ENCODE peak calls at places on chromosomes 3 and 15, in four cellular contexts. O, J, W and G are unnamed samples.

GRCh38 chr3:53975382-53975781 is 83.7 kb upstream of the SELENOK start:
- DNase-seq in J (no peak), O (no peak), W (no peak), G (no peak)

GRCh38 chr3:12159227-12159601 is 502 bp upstream of the TIMP4 start:
- DNase-seq in J (no peak), O (no peak), W (no peak), G (no peak)

GRCh38 chr3:125694761-125695294 is 99.5 kb upstream of the OSBPL11 start:
- DNase-seq in J (no peak), O (no peak), W (no peak), G (no peak)

GRCh38 chr3:75985432-75985831 is 200.1 kb upstream of the ZNF717 start:
- DNase-seq in W (no peak), J (no peak), O (no peak), G (no peak)

GRCh38 chr3:13162550-13163320 is 89.5 kb upstream of the IQSEC1 start:
- DNase-seq in W (no peak), O (no peak), J (no peak), G (no peak)

GRCh38 chr15:71115567-71116351 is 488 bp downstream of the THSD4 start:
- DNase-seq in W (no peak), O (peak; percentile 58), J (no peak), G (no peak)

GRCh38 chr3:190382082-190382481 is 5.9 kb upstream of the CLDN16 start:
- DNase-seq in O (peak; percentile 69), J (no peak), W (no peak), G (no peak)

GRCh38 chr3:48502728-48503168 is 1.2 kb downstream of the SHISA5 start:
- DNase-seq in O (no peak), J (no peak), W (no peak), G (no peak)

GRCh38 chr15:94272251-94272898 is 41.0 kb downstream of the MCTP2 start:
- DNase-seq in W (no peak), J (peak; percentile 32), O (no peak), G (no peak)

GRCh38 chr3:143001034-143001368 is 369 bp upstream of the U2SURP start:
- DNase-seq in W (no peak), O (no peak), J (no peak), G (no peak)

GRCh38 chr3:195239121-195239520 is 31.8 kb downstream of the XXYLT1 start:
- DNase-seq in O (no peak), J (no peak), W (no peak), G (no peak)

GRCh38 chr3:197858598-197858997 is 67.5 kb downstream of the LRCH3 start:
- DNase-seq in J (no peak), W (no peak), O (no peak), G (no peak)

GRCh38 chr15:95996494-95996893 is 334.0 kb upstream of the NR2F2 start:
- DNase-seq in W (no peak), J (no peak), O (no peak), G (no peak)

GRCh38 chr15:83436513-83437158 is 10.5 kb upstream of the SH3GL3 start:
- DNase-seq in O (peak; percentile 52), J (no peak), W (peak; percentile 47), G (peak; percentile 47)

GRCh38 chr3:69370156-69370944 is 15.5 kb downstream of the FRMD4B start:
- DNase-seq in O (no peak), J (no peak), W (no peak), G (peak; percentile 66)

GRCh38 chr3:198071602-198072285 is 111.7 kb downstream of the LMLN start:
- DNase-seq in W (peak; percentile 26), J (peak; percentile 9), O (peak; percentile 97), G (peak; percentile 79)

GRCh38 chr15:68430471-68431036 is 1.4 kb downstream of the ITGA11 start:
- DNase-seq in W (no peak), J (no peak), O (no peak), G (no peak)

GRCh38 chr3:11791339-11792200 is 55.1 kb downstream of the TAMM41 start:
- DNase-seq in O (no peak), J (no peak), W (no peak), G (no peak)

GRCh38 chr15:67465196-67465952 is 55.6 kb upstream of the C15orf61 start:
- DNase-seq in J (no peak), O (no peak), W (no peak), G (no peak)

GRCh38 chr3:178203650-178204049 is 332.6 kb upstream of the KCNMB2 start:
- DNase-seq in O (peak; percentile 47), W (no peak), J (no peak), G (no peak)

GRCh38 chr15:91849749-91850161 is 3.8 kb upstream of the SLCO3A1 start:
- DNase-seq in W (peak; percentile 10), J (no peak), O (peak; percentile 57), G (peak; percentile 7)

GRCh38 chr3:10783360-10784346 is 32.4 kb upstream of the SLC6A11 start:
- DNase-seq in J (no peak), O (peak; percentile 22), W (peak; percentile 60), G (peak; percentile 33)

GRCh38 chr15:43928152-43928551 is 101.3 kb downstream of the WDR76 start:
- DNase-seq in J (no peak), W (no peak), O (no peak), G (no peak)

GRCh38 chr3:184710870-184711365 is 946 bp downstream of the MAGEF1 start:
- DNase-seq in O (no peak), W (peak; percentile 35), J (peak; percentile 25), G (no peak)

GRCh38 chr3:88321696-88322095 is 171.9 kb downstream of the C3orf38 start:
- DNase-seq in J (no peak), O (no peak), W (no peak), G (no peak)

DNA sequence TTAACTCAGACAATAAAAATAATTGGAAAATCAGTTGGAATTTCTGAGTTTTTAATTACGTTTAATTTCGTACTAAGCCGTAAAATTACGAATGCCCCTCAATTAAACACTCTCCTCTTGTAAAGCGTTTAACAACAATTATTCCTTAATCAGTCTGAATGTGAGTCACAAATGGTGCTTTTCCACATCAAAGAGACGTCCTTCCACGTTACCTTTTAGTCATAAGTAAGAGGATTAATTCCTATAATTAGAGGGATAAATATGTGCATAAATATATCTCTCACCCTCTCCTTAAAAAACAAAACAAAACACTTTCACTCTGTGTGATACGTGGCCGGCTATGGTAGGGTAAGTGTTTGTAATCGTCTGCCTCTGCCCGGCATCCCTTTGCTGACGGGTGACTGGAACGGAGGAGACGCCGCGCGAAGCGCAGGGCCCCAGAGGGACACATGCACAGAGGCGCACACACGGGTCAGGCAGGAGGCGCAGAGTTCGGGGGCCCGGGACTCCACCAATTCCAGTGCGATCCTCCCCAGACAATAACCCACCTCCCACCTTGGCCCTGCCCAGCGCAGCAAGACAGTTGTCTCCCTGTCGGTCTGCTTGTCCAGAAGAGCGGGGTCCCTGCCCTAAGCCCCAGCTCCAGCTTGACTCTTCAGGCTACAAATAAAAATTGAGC is 9.7 kb upstream of the MEIS2 start:
- DNase-seq in J (no peak), W (no peak), O (no peak), G (no peak)
- TF ChIP-seq FOS in J (no peak), W (no peak), O (no peak), G (no peak)

GRCh38 chr15:101062063-101062462 is 142.9 kb downstream of the LRRK1 start:
- DNase-seq in W (no peak), O (no peak), J (no peak), G (no peak)

GRCh38 chr15:101058735-101059134 is 139.6 kb downstream of the LRRK1 start:
- DNase-seq in J (no peak), O (no peak), W (no peak), G (no peak)

GRCh38 chr15:101062471-101063171 is 143.5 kb downstream of the LRRK1 start:
- DNase-seq in O (no peak), W (no peak), J (peak; percentile 51), G (no peak)

GRCh38 chr15:101059381-101060341 is 140.5 kb downstream of the LRRK1 start:
- DNase-seq in O (no peak), J (no peak), W (no peak), G (no peak)

DNA sequence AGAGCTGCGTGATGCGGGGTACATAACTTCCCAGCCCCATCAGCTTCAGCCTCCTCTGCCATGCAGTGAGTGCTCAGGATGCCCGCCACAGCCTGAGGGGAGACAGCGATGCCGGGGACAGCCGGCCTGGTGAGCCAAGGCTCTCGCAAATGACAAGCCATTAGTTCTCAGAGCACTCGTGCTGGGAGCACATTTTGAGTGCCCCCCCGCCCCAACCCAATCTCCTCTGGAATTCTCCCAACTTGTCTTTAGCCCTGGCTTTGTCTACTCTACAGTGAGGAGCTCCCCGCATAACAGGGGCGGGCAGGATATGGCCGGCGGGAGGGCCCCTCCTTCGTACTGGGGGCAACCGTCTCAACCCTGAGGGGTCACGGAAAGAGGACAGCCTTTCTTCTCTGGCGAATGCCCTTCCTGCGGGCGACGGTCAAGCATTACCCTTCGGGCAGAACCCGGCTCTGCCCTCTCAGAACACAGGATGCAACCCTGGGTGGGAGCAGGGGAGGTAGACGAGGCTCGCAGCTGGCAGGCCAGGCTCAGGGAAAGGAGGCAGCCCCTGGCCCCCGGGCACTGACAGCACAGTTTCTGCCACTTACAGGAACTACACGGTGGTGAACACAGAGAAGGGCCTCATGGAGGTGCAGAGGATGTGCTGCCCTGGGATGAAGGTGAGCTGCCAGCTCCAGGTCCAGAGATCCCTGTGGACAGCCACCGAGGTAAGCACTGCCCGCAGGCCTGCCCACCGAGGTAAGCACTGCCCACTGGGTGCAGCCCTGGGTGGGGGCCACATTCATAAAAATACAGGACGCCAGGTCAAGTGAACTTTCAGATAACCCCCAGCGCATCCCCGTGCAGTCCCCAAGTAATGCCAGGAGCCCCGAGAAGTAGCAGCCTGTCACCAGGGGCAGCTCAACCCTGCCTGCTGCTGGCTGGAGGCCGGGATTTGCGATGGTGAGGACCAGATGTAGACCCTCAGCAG is 141.7 kb downstream of the LRRK1 start:
- DNase-seq in O (no peak), W (no peak), J (no peak), G (no peak)
- TF ChIP-seq FOS in O (no peak), W (no peak), J (no peak), G (no peak)

GRCh38 chr15:53000412-53000811 is 210.3 kb upstream of the ONECUT1 start:
- DNase-seq in J (no peak), O (no peak), W (no peak), G (no peak)
- TF ChIP-seq FOS in J (no peak), O (no peak), W (no peak), G (no peak)

DNA sequence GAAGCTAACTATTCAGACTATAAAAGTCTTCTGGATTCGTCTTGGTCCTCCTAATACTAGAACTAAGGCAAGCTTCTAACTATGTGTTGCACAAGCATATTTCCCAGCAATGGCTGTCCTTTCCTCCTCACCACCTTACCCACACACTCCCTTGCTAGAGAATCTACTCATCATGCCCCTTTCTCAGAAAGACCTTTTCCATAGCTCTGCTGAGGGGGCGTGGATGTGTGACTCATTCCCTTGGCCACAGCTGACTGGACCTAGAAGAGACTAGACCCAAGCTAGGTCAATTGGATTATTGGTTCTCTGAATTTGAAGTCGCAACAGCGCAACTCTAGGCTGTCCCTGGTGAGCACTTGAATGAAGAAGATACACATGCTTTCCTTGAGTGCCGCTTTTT is 47.1 kb downstream of the ERC2 start:
- DNase-seq in J (no peak), W (no peak), O (no peak), G (no peak)
- TF ChIP-seq FOS in J (no peak), W (no peak), O (no peak), G (no peak)

DNA sequence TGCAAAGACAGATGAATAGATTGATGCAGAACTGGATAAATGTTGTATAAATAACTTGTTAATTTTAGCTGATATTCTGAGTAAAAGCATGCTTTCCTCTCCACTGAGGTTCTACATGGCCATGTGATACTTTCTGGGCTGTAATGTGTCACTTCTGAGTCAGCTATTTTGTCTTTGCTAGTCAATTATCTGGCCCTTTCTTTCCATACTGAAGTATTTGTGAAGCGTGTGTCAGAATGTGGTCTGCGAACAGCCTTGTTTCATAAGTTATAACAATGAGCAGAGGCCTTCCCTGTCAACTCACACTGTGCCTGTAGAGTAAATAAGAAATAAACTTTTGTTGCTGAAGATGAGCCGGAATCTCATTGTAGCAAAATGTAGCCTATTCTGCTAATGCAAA is 1035.7 kb downstream of the PLOD2 start:
- DNase-seq in O (no peak), J (no peak), W (no peak), G (no peak)
- TF ChIP-seq FOS in O (no peak), J (no peak), W (no peak), G (no peak)